ENCODE peak calls at places on chromosomes 16 and 17, in six cellular contexts. R, I, J, K, A and O are unnamed samples.

GRCh38 chr16:81424761-81425160 is 19.8 kb upstream of the CMIP start:
- DNase-seq in R (no peak), I (no peak), J (peak), K (peak), A (no peak), O (no peak)

GRCh38 chr16:55663770-55664677 is 8.2 kb downstream of the SLC6A2 start:
- DNase-seq in R (no peak), I (no peak), J (peak), K (no peak), A (no peak), O (no peak)

GRCh38 chr16:88366704-88367047 is 16.1 kb upstream of the ZNF469 start:
- DNase-seq in R (no peak), I (no peak), J (no peak), K (no peak), A (no peak), O (no peak)

GRCh38 chr17:68613739-68614298 is 12.7 kb upstream of the FAM20A start:
- DNase-seq in R (peak), I (peak), J (peak), K (no peak), A (peak), O (peak)

GRCh38 chr17:82228278-82228841 is 482 bp upstream of the SLC16A3 start:
- DNase-seq in R (peak), I (no peak), J (peak), K (no peak), A (peak), O (no peak)

GRCh38 chr17:41919840-41920579 is 1.3 kb upstream of the ACLY start:
- DNase-seq in R (peak), I (peak), J (no peak), K (peak), A (no peak), O (no peak)

GRCh38 chr17:57011482-57012015 is 33.6 kb downstream of the SCPEP1 start:
- DNase-seq in R (no peak), I (peak), J (no peak), K (no peak), A (no peak), O (no peak)

GRCh38 chr17:6269474-6269873 is 165.4 kb downstream of the AIPL1 start:
- DNase-seq in R (peak), I (peak), J (peak), K (peak), A (peak), O (peak)

GRCh38 chr16:26709175-26709574 is 357.6 kb upstream of the C16orf82 start:
- DNase-seq in R (no peak), I (peak), J (no peak), K (no peak), A (no peak), O (no peak)

GRCh38 chr16:3756113-3756512 is 38.8 kb upstream of the TRAP1 start:
- DNase-seq in R (no peak), I (no peak), J (no peak), K (no peak), A (no peak), O (no peak)

GRCh38 chr16:86455116-86455515 is 55.2 kb upstream of the FOXF1 start:
- DNase-seq in R (no peak), I (no peak), J (no peak), K (peak), A (peak), O (no peak)

GRCh38 chr17:9959377-9959981 is 54.4 kb upstream of the RCVRN start:
- DNase-seq in R (peak), I (peak), J (no peak), K (peak), A (peak), O (peak)

GRCh38 chr17:18026408-18026776 is 12.6 kb downstream of the ATPAF2 start:
- DNase-seq in R (no peak), I (no peak), J (peak), K (peak), A (peak), O (no peak)

GRCh38 chr17:35129973-35130351 is 8.5 kb downstream of the FNDC8 start:
- DNase-seq in R (no peak), I (no peak), J (no peak), K (peak), A (no peak), O (no peak)

GRCh38 chr17:41885733-41886132 is 20.5 kb upstream of the KLHL11 start:
- DNase-seq in R (no peak), I (no peak), J (no peak), K (no peak), A (no peak), O (peak)

GRCh38 chr16:10561001-10561400 is 19.4 kb downstream of the EMP2 start:
- DNase-seq in R (no peak), I (no peak), J (no peak), K (no peak), A (no peak), O (no peak)

GRCh38 chr16:65989861-65990260 is 376.6 kb upstream of the CDH5 start:
- DNase-seq in R (no peak), I (no peak), J (no peak), K (no peak), A (no peak), O (no peak)

GRCh38 chr17:36608794-36609497 is 7.6 kb downstream of the MRM1 start:
- DNase-seq in R (peak), I (peak), J (peak), K (peak), A (peak), O (no peak)

GRCh38 chr17:60315650-60316049 is 76.3 kb downstream of the USP32 start:
- DNase-seq in R (no peak), I (no peak), J (peak), K (no peak), A (no peak), O (no peak)

GRCh38 chr16:2981899-2982250 is 1.6 kb upstream of the PKMYT1 start:
- DNase-seq in R (no peak), I (no peak), J (no peak), K (no peak), A (no peak), O (no peak)

GRCh38 chr17:40471856-40472732 is 28.8 kb downstream of the IGFBP4 start:
- DNase-seq in R (no peak), I (no peak), J (peak), K (peak), A (peak), O (no peak)

GRCh38 chr16:86214326-86215232 is 295.7 kb upstream of the FOXF1 start:
- DNase-seq in R (no peak), I (no peak), J (no peak), K (peak), A (no peak), O (no peak)

GRCh38 chr16:27365142-27366089 is 36.6 kb upstream of the IL21R start:
- DNase-seq in R (no peak), I (no peak), J (peak), K (peak), A (peak), O (no peak)

GRCh38 chr16:29023279-29024278 is 38.7 kb downstream of the LAT start:
- DNase-seq in R (no peak), I (no peak), J (peak), K (peak), A (peak), O (no peak)

GRCh38 chr16:15526097-15526496 is 91.7 kb downstream of the BMERB1 start:
- DNase-seq in R (no peak), I (no peak), J (no peak), K (no peak), A (no peak), O (no peak)

GRCh38 chr17:72609501-72609900 is 483.0 kb downstream of the SLC39A11 start:
- DNase-seq in R (no peak), I (no peak), J (no peak), K (peak), A (no peak), O (no peak)

GRCh38 chr16:20129375-20129774 is 55.7 kb upstream of the GPR139 start:
- DNase-seq in R (no peak), I (no peak), J (no peak), K (no peak), A (no peak), O (no peak)

GRCh38 chr16:89512453-89512852 is 4.2 kb downstream of the SPG7 start:
- DNase-seq in R (no peak), I (no peak), J (no peak), K (no peak), A (no peak), O (no peak)

GRCh38 chr16:3283525-3284447 is 495 bp downstream of the ZNF263 start:
- DNase-seq in R (no peak), I (no peak), J (no peak), K (no peak), A (peak), O (no peak)

GRCh38 chr17:42441717-42442565 is 16.7 kb upstream of the ATP6V0A1 start:
- DNase-seq in R (no peak), I (no peak), J (no peak), K (no peak), A (no peak), O (no peak)

GRCh38 chr17:81417049-81417878 is 22.0 kb downstream of the BAHCC1 start:
- DNase-seq in R (no peak), I (no peak), J (no peak), K (no peak), A (no peak), O (no peak)

GRCh38 chr16:66640724-66641314 is 36.3 kb downstream of the CMTM3 start:
- DNase-seq in R (no peak), I (no peak), J (no peak), K (no peak), A (no peak), O (no peak)

GRCh38 chr16:21611178-21611545 is 11.8 kb downstream of the METTL9 start:
- DNase-seq in R (no peak), I (no peak), J (no peak), K (peak), A (peak), O (no peak)

GRCh38 chr17:49224198-49224996 is 6.2 kb downstream of the PHOSPHO1 start:
- DNase-seq in R (peak), I (peak), J (no peak), K (no peak), A (peak), O (no peak)

GRCh38 chr16:10878644-10879498 is 1.9 kb downstream of the CIITA start:
- DNase-seq in R (peak), I (peak), J (no peak), K (peak), A (peak), O (no peak)

GRCh38 chr17:18257747-18258355 is 687 bp downstream of the FLII start:
- DNase-seq in R (no peak), I (peak), J (peak), K (peak), A (peak), O (no peak)

GRCh38 chr17:50808888-50809287 is 26.5 kb upstream of the WFIKKN2 start:
- DNase-seq in R (no peak), I (no peak), J (no peak), K (no peak), A (no peak), O (no peak)

GRCh38 chr17:68507581-68507980 is 4.6 kb upstream of the PRKAR1A start:
- DNase-seq in R (no peak), I (no peak), J (no peak), K (no peak), A (peak), O (no peak)

GRCh38 chr17:81223758-81224122 is 975 bp upstream of the CEP131 start:
- DNase-seq in R (no peak), I (no peak), J (peak), K (no peak), A (no peak), O (no peak)

GRCh38 chr16:83160609-83161008 is 533.8 kb downstream of the CDH13 start:
- DNase-seq in R (no peak), I (no peak), J (peak), K (no peak), A (no peak), O (no peak)
- H4K91ac ChIP-seq in R (no peak), I (no peak), J (no peak), K (no peak), A (no peak), O (no peak)

GRCh38 chr16:18801197-18801972 is at the start of gene ARL6IP1:
- DNase-seq in R (peak), I (peak), J (peak), K (peak), A (peak), O (peak)
- H4K91ac ChIP-seq in R (peak), I (no peak), J (peak), K (peak), A (peak), O (peak)

GRCh38 chr16:68235882-68236803 is at the start of gene ESRP2:
- DNase-seq in R (peak), I (peak), J (peak), K (no peak), A (no peak), O (no peak)
- H4K91ac ChIP-seq in R (peak), I (peak), J (peak), K (peak), A (peak), O (no peak)

DNA sequence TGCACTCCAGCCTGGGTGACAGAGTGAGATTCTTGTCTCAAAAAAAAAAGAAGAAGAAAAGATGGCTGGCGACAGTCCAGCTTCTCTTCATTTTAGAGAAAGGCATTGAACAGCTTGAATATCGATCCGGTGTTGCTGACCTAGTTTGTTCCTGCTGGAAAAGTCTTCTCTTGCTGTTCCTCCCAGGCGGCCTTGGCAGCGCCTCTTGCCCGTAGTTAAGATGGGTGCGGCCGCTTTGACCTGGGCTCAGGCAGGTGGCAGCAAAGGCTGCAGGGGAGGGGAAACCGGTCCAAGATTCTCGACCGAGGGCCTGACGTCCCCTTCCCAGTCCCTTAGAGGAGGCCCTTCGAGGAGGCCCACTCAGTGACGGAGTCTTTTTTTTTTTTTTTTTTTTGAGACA is 3.8 kb upstream of the ZNF764 start:
- DNase-seq in R (no peak), I (no peak), J (no peak), K (no peak), A (no peak), O (no peak)
- H4K91ac ChIP-seq in R (no peak), I (no peak), J (no peak), K (no peak), A (no peak), O (no peak)

GRCh38 chr17:29165261-29165660 is 14.9 kb downstream of the MYO18A start:
- DNase-seq in R (no peak), I (no peak), J (no peak), K (no peak), A (no peak), O (no peak)

GRCh38 chr17:29168079-29168758 is 12.0 kb downstream of the MYO18A start:
- DNase-seq in R (no peak), I (no peak), J (peak), K (no peak), A (no peak), O (no peak)

GRCh38 chr17:29166507-29166887 is 13.7 kb downstream of the MYO18A start:
- DNase-seq in R (no peak), I (no peak), J (no peak), K (no peak), A (no peak), O (no peak)

GRCh38 chr17:29167393-29168078 is 12.7 kb downstream of the MYO18A start:
- DNase-seq in R (no peak), I (no peak), J (peak), K (no peak), A (no peak), O (no peak)

DNA sequence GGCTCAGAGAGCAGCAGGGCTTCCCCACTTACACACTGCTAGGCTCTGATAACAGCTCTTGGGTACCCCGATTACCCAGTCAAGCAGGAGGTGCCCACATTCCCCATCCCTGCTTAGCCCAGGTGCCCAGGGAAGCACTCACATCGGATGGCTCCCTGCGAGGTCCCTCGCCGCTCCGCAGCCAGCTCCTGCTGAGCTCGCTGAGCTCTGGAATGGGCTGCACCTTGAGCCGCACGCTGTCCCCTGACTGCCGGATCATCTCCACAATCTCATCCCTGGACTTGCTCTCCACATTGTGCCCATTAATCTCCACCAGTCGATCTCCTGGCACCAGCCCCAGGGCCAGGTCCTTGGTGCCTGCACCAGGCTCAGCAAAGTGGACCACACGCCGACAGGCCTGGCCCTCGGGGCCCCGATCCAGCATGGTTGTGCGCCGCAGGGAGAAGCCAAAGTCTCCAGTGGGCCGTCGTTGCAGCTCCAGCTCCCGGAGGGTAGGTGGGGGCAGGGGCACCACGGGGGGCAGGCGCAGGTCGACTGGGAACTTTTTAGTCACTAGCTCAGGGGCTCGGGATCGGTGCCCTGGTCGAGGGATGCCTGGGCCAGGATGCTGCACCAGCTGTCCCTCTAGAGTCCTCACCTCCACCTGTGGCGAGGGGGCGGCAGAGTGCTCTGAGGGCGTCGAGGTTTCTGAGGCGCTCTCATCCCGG is 14.2 kb downstream of the MYO18A start:
- DNase-seq in R (no peak), I (peak), J (no peak), K (no peak), A (no peak), O (no peak)
- H4K91ac ChIP-seq in R (no peak), I (no peak), J (no peak), K (no peak), A (no peak), O (no peak)